ENCODE peak calls at places on chromosomes 5 and 9, in five cellular contexts. P is heart left ventricle, C is amniotic stem cell, I is mesenteric fat pad, U is GM23248. E is an unnamed sample.

GRCh38 chr5:134018154-134018985 is 13.6 kb upstream of the VDAC1 start:
- DNase-seq in I (no peak), C (no peak), U (peak; percentile 50), P (no peak), E (no peak)

GRCh38 chr9:13378171-13378570 is 98.7 kb upstream of the MPDZ start:
- DNase-seq in U (peak; percentile 65), C (no peak), I (no peak), P (no peak), E (no peak)

GRCh38 chr9:69554945-69555344 is 117.2 kb downstream of the APBA1 start:
- DNase-seq in I (no peak), U (peak; percentile 69), C (peak; percentile 55), P (no peak), E (no peak)

GRCh38 chr9:34989946-34990635 is 546 bp downstream of the DNAJB5 start:
- DNase-seq in P (peak; percentile 73), U (peak; percentile 76), I (peak; percentile 94), C (no peak), E (peak; percentile 74)

GRCh38 chr5:128082551-128083032 is 974 bp upstream of the SLC12A2 start:
- DNase-seq in C (no peak), U (no peak), I (no peak), P (no peak), E (no peak)

GRCh38 chr5:133878236-133878555 is 90.2 kb downstream of the C5orf15 start:
- DNase-seq in P (no peak), C (no peak), U (no peak), I (no peak), E (no peak)

GRCh38 chr5:177545487-177546261 is 8.7 kb downstream of the FAM193B start:
- DNase-seq in I (no peak), U (peak; percentile 92), P (peak; percentile 65), C (no peak), E (peak; percentile 79)

GRCh38 chr5:33806736-33807442 is 84.9 kb downstream of the ADAMTS12 start:
- DNase-seq in P (no peak), C (no peak), I (no peak), U (peak; percentile 86), E (no peak)

GRCh38 chr9:107530682-107531081 is 41.1 kb upstream of the KLF4 start:
- DNase-seq in U (no peak), C (no peak), P (no peak), I (no peak), E (no peak)

GRCh38 chr9:129774791-129775149 is 21.9 kb upstream of the PTGES start:
- DNase-seq in I (no peak), P (no peak), U (no peak), C (no peak), E (no peak)

GRCh38 chr5:138078006-138078643 is 5.7 kb upstream of the WNT8A start:
- DNase-seq in I (no peak), C (no peak), P (no peak), U (no peak), E (no peak)

GRCh38 chr5:167602077-167602476 is 689.4 kb upstream of the WWC1 start:
- DNase-seq in P (no peak), C (no peak), U (peak; percentile 54), I (no peak), E (no peak)

GRCh38 chr9:88589656-88590055 is 54.7 kb downstream of the NXNL2 start:
- DNase-seq in U (no peak), P (no peak), C (no peak), I (no peak), E (no peak)

GRCh38 chr9:33414263-33414662 is 11.9 kb upstream of the AQP7 start:
- DNase-seq in U (no peak), I (no peak), C (no peak), P (no peak), E (no peak)

GRCh38 chr9:93814561-93814960 is 140.6 kb downstream of the BARX1 start:
- DNase-seq in C (no peak), U (no peak), I (no peak), P (no peak), E (no peak)

GRCh38 chr5:76325326-76325725 is 77.8 kb upstream of the IQGAP2 start:
- DNase-seq in P (no peak), I (no peak), C (no peak), U (no peak), E (no peak)

GRCh38 chr5:59835782-59836181 is 57.7 kb downstream of the PDE4D start:
- DNase-seq in C (no peak), P (no peak), U (no peak), I (no peak), E (no peak)

GRCh38 chr9:134966697-134967546 is 49.2 kb upstream of the FCN1 start:
- DNase-seq in C (no peak), I (peak; percentile 60), U (no peak), P (no peak), E (no peak)

GRCh38 chr9:121707477-121708424 is 56.3 kb downstream of the DAB2IP start:
- DNase-seq in U (peak; percentile 34), C (no peak), P (no peak), I (no peak), E (no peak)

GRCh38 chr9:114378016-114378415 is 9.8 kb downstream of the AKNA start:
- DNase-seq in I (no peak), U (no peak), P (no peak), C (no peak), E (no peak)

GRCh38 chr9:136544549-136545064 is 1.2 kb downstream of the NOTCH1 start:
- DNase-seq in C (no peak), U (peak; percentile 65), I (no peak), P (peak; percentile 87), E (peak; percentile 63)

GRCh38 chr9:120532475-120532874 is 47.5 kb downstream of the CDK5RAP2 start:
- DNase-seq in U (peak; percentile 73), C (no peak), P (no peak), I (no peak), E (no peak)

GRCh38 chr5:138725153-138725884 is 27.9 kb upstream of the CTNNA1 start:
- DNase-seq in P (peak; percentile 42), C (no peak), U (peak; percentile 85), I (no peak), E (peak; percentile 34)

GRCh38 chr9:121298016-121298538 is 30.1 kb downstream of the GSN start:
- DNase-seq in I (peak; percentile 79), C (no peak), U (no peak), P (no peak), E (no peak)

GRCh38 chr9:78235771-78236510 is at the start of gene CEP78:
- DNase-seq in C (peak; percentile 79), U (peak; percentile 98), P (peak; percentile 91), I (peak; percentile 94), E (peak; percentile 91)

GRCh38 chr5:135565691-135566421 is 12.9 kb downstream of the CXCL14 start:
- DNase-seq in P (peak; percentile 42), C (no peak), I (no peak), U (peak; percentile 75), E (no peak)

GRCh38 chr5:96885518-96886338 is 9.4 kb downstream of the ERAP2 start:
- DNase-seq in P (no peak), U (no peak), I (no peak), C (no peak), E (no peak)

GRCh38 chr5:58677650-58678049 is 94.8 kb downstream of the RAB3C start:
- DNase-seq in P (no peak), C (no peak), U (no peak), I (no peak), E (no peak)

GRCh38 chr5:14665949-14666741 is 1.6 kb downstream of the OTULIN start:
- DNase-seq in P (peak; percentile 33), I (no peak), C (no peak), U (peak; percentile 85), E (no peak)

GRCh38 chr5:119322948-119323629 is 32.7 kb upstream of the TNFAIP8 start:
- DNase-seq in I (no peak), P (no peak), U (peak; percentile 19), C (no peak), E (no peak)

GRCh38 chr5:149646564-149646963 is 65.3 kb downstream of the ARHGEF37 start:
- DNase-seq in U (no peak), C (no peak), P (peak; percentile 59), I (peak; percentile 59), E (no peak)

GRCh38 chr5:373710-374602 is 52.4 kb downstream of the AHRR start:
- DNase-seq in P (no peak), I (peak; percentile 87), U (peak; percentile 93), C (peak; percentile 26), E (no peak)

GRCh38 chr5:135375040-135375439 is 24.0 kb downstream of the MACROH2A1 start:
- DNase-seq in U (peak; percentile 62), P (no peak), C (no peak), I (no peak), E (no peak)

GRCh38 chr5:124289122-124289521 is 457.3 kb downstream of the ZNF608 start:
- DNase-seq in I (no peak), U (no peak), C (no peak), P (peak; percentile 60), E (no peak)

E was measured in uterus.